ENCODE peak calls at places on chromosome 10, in six cellular contexts. O is HepG2, D is K562, N is HCT116, T is H1, F is GM12878. R is an unnamed sample.

GRCh38 chr10:82796510-82796909 is 921.5 kb downstream of the NRG3 start:
- DNase-seq in F (no peak), N (no peak), T (no peak), D (no peak), O (no peak), R (peak)

GRCh38 chr10:124802313-124802675 is 675 bp downstream of the ABRAXAS2 start:
- DNase-seq in T (no peak), F (no peak), D (no peak), N (no peak), O (no peak), R (no peak)

GRCh38 chr10:124180044-124180745 is 86.8 kb upstream of the CHST15 start:
- DNase-seq in N (no peak), F (no peak), O (no peak), D (no peak), T (peak), R (no peak)

GRCh38 chr10:123380491-123381085 is 226.4 kb downstream of the BUB3 start:
- DNase-seq in N (no peak), O (peak), F (no peak), D (no peak), T (no peak), R (peak)

GRCh38 chr10:132338876-132339275 is 6.9 kb downstream of the LRRC27 start:
- DNase-seq in O (no peak), D (no peak), N (no peak), F (no peak), T (no peak), R (no peak)

GRCh38 chr10:22761569-22762220 is 47.3 kb upstream of the PIP4K2A start:
- DNase-seq in T (no peak), D (no peak), F (no peak), N (no peak), O (no peak), R (no peak)

GRCh38 chr10:98391065-98391464 is 23.9 kb downstream of the PYROXD2 start:
- DNase-seq in D (no peak), T (no peak), O (no peak), F (no peak), N (no peak), R (no peak)

GRCh38 chr10:88466786-88467185 is 116.3 kb downstream of the RNLS start:
- DNase-seq in O (no peak), D (no peak), F (no peak), N (no peak), T (no peak), R (no peak)

GRCh38 chr10:89001024-89001423 is 10.4 kb downstream of the FAS start:
- DNase-seq in F (no peak), D (no peak), N (no peak), O (no peak), T (no peak), R (no peak)

GRCh38 chr10:80924063-80924952 is 386.6 kb downstream of the SH2D4B start:
- DNase-seq in D (peak), N (peak), F (no peak), O (peak), T (peak), R (peak)

GRCh38 chr10:93751832-93752231 is 5.9 kb upstream of the LGI1 start:
- DNase-seq in N (peak), D (peak), O (no peak), F (no peak), T (no peak), R (peak)

GRCh38 chr10:69213601-69214311 is 6.4 kb upstream of the HKDC1 start:
- DNase-seq in T (no peak), F (no peak), D (no peak), O (peak), N (no peak), R (no peak)

GRCh38 chr10:124225468-124226270 is 132.3 kb upstream of the CHST15 start:
- DNase-seq in N (no peak), T (no peak), F (no peak), O (no peak), D (no peak), R (no peak)

GRCh38 chr10:46079831-46080585 is 33.9 kb upstream of the MSMB start:
- DNase-seq in O (no peak), T (no peak), F (no peak), N (no peak), D (no peak), R (no peak)

GRCh38 chr10:68734349-68734748 is 13.3 kb downstream of the CCAR1 start:
- DNase-seq in T (no peak), D (no peak), F (no peak), N (no peak), O (no peak), R (no peak)

GRCh38 chr10:70740441-70741288 is 44.5 kb downstream of the TBATA start:
- DNase-seq in O (no peak), F (no peak), T (no peak), D (no peak), N (no peak), R (no peak)

GRCh38 chr10:97708976-97709745 is 4.4 kb upstream of the MARVELD1 start:
- DNase-seq in O (peak), T (peak), N (no peak), F (no peak), D (no peak), R (peak)

GRCh38 chr10:46546591-46547330 is 9.7 kb downstream of the GPRIN2 start:
- DNase-seq in O (no peak), T (peak), N (no peak), D (no peak), F (no peak), R (no peak)

GRCh38 chr10:70722820-70723424 is 50.6 kb downstream of the ADAMTS14 start:
- DNase-seq in O (no peak), T (no peak), N (peak), D (no peak), F (no peak), R (no peak)

GRCh38 chr10:93652857-93653256 is 40.5 kb downstream of the PDE6C start:
- DNase-seq in D (no peak), T (no peak), N (no peak), O (no peak), F (no peak), R (no peak)

GRCh38 chr10:63630928-63631685 is 109.9 kb downstream of the REEP3 start:
- DNase-seq in D (no peak), N (no peak), T (no peak), F (no peak), O (no peak), R (no peak)

GRCh38 chr10:23702977-23703414 is 264.1 kb downstream of the OTUD1 start:
- DNase-seq in O (peak), F (no peak), N (peak), T (peak), D (peak), R (peak)

GRCh38 chr10:49076319-49076718 is 39.0 kb downstream of the VSTM4 start:
- DNase-seq in D (no peak), F (no peak), T (no peak), N (no peak), O (no peak), R (no peak)
- TF ChIP-seq SIN3A in D (no peak), F (no peak), T (no peak), N (no peak), O (no peak), R (no peak)

GRCh38 chr10:100878291-100878910 is 34.4 kb upstream of the SLF2 start:
- DNase-seq in F (no peak), D (peak), O (peak), N (peak), T (peak), R (peak)
- TF ChIP-seq YY1 in F (peak), D (no peak), O (peak), N (no peak), T (no peak), R (no peak)

GRCh38 chr10:29950391-29950790 is 109.0 kb downstream of the JCAD start:
- DNase-seq in F (no peak), N (no peak), O (no peak), T (no peak), D (no peak), R (no peak)

GRCh38 chr10:29951441-29951931 is 107.9 kb downstream of the JCAD start:
- DNase-seq in O (no peak), T (no peak), N (no peak), F (no peak), D (no peak), R (no peak)

GRCh38 chr10:29948971-29949370 is 110.4 kb downstream of the JCAD start:
- DNase-seq in O (no peak), N (no peak), T (no peak), D (no peak), F (no peak), R (no peak)

GRCh38 chr10:29947701-29948060 is 111.7 kb downstream of the JCAD start:
- DNase-seq in D (no peak), O (no peak), N (no peak), F (no peak), T (no peak), R (no peak)

GRCh38 chr10:29949411-29950011 is 109.9 kb downstream of the JCAD start:
- DNase-seq in D (no peak), T (no peak), N (no peak), F (no peak), O (no peak), R (no peak)
- TF ChIP-seq SIN3A in D (no peak), T (no peak), N (no peak), F (no peak), O (no peak), R (peak)

DNA sequence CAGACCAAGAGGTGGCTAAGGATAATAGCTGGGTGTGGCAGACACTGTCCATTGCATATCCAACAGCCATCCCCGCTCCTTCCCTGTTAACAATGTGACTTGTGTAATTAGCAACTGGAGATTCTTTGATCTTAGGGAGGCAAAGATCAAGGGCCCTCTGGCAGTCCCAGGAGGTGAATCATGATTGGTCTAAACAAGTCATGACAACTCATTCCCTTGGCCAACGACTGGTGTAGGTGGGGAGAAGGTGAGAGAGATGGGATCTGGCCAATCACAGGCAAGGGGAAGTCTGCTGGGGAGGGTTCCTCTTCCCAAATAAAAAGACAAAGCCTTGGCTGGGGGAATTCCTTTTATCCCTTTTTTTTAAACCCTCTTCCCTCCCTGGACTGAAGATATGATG is 46.2 kb upstream of the COMTD1 start:
- DNase-seq in F (no peak), D (no peak), O (peak), N (no peak), T (no peak), R (no peak)
- TF ChIP-seq YY1 in F (no peak), D (no peak), O (no peak), N (no peak), T (no peak), R (no peak)

DNA sequence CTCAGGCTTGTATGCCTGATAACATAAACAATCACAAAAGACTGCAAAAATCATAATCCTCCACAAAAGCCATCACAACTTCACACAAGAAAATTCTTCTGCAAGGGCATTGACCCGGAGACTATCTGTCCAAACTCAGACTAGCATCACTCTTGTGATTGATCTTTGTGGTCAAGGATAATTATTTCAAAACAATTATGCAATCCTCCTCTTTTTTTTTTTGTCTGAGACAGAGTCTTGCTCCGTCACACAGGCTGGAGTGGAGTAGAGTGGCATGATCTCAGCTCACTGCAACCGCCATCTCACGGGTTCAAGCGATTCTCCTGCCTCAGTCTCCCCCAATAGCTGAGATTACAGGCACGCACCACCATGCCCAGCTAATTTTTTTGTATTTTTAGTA is 22.2 kb downstream of the CDNF start:
- DNase-seq in O (no peak), D (no peak), F (no peak), N (no peak), T (no peak), R (no peak)
- TF ChIP-seq SIN3A in O (no peak), D (no peak), F (no peak), N (no peak), T (no peak), R (no peak)

GRCh38 chr10:51231754-51232153 is 157.5 kb downstream of the PRKG1 start:
- DNase-seq in O (no peak), N (no peak), F (no peak), T (no peak), D (no peak), R (no peak)
- TF ChIP-seq YY1 in O (no peak), N (no peak), F (no peak), T (no peak), D (no peak), R (no peak)

GRCh38 chr10:77452952-77453564 is 184.6 kb downstream of the KCNMA1 start:
- DNase-seq in F (no peak), O (no peak), D (no peak), T (no peak), N (no peak), R (no peak)
- TF ChIP-seq SIN3A in F (no peak), O (no peak), D (no peak), T (no peak), N (no peak), R (no peak)

GRCh38 chr10:127279334-127279774 is 83.0 kb upstream of the INSYN2A start:
- DNase-seq in D (no peak), F (no peak), N (no peak), O (peak), T (no peak), R (no peak)

GRCh38 chr10:127277063-127277462 is 80.7 kb upstream of the INSYN2A start:
- DNase-seq in F (no peak), D (no peak), O (no peak), T (no peak), N (no peak), R (no peak)

GRCh38 chr10:127278001-127278400 is 81.6 kb upstream of the INSYN2A start:
- DNase-seq in O (peak), N (no peak), D (no peak), T (no peak), F (no peak), R (no peak)

GRCh38 chr10:127275793-127276415 is 79.5 kb upstream of the INSYN2A start:
- DNase-seq in O (no peak), N (no peak), T (no peak), F (no peak), D (no peak), R (no peak)

DNA sequence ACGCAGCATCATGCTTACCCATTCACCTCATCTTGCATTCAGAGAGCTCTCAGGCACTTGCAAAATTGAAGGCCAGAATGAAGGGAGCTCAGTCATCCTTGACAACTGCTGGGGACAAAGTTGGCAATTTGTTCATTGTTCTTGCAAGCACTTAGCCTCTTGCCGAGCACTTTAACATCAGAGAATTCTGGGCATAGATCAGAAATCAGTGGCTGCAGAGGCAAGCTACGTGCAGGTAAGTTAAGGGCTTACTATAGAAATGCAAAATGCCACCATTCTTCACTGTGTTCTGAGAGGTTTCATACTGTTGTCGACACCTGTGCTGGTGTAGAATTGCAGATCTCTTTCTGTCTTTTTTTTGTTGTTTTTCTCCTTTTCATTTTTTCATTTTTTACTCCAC is 84.1 kb upstream of the INSYN2A start:
- DNase-seq in N (no peak), T (no peak), F (no peak), O (no peak), D (no peak), R (no peak)
- TF ChIP-seq YY1 in N (no peak), T (no peak), F (no peak), O (no peak), D (no peak), R (no peak)

R was measured in SK-N-SH.